ENCODE peak calls at places on chromosome 22, in nine cellular contexts. F is H4; E is aorta; O is glomerular endothelial cell; I is NCI-H187; M is activated T-cell treated with anti-CD3 and anti-CD28 coated beads, Interleukin-2, amount 50 U/mL, for 48 hours; Y is IMR-90; C is chondrocyte; A is ELF-1. P is an unnamed sample.

GRCh38 chr22:35537252-35537651 is 3.4 kb upstream of the RASD2 start:
- DNase-seq in E (no peak), Y (no peak), A (no peak), O (no peak), M (no peak), F (no peak), I (no peak), C (no peak), P (no peak)

GRCh38 chr22:36546092-36546804 is 17.3 kb upstream of the EIF3D start:
- DNase-seq in F (peak), M (peak), E (peak), Y (peak), O (no peak), A (peak), I (no peak), C (peak), P (peak)

GRCh38 chr22:40533712-40534378 is 102.7 kb downstream of the MRTFA start:
- DNase-seq in A (no peak), F (peak), M (peak), O (no peak), I (no peak), Y (peak), E (no peak), C (no peak), P (peak)

GRCh38 chr22:22519591-22519990 is 479 bp downstream of the ZNF280A start:
- DNase-seq in F (no peak), Y (no peak), E (no peak), C (no peak), I (no peak), M (no peak), A (no peak), O (no peak), P (no peak)

GRCh38 chr22:20439556-20439927 is 1.9 kb upstream of the SCARF2 start:
- DNase-seq in C (no peak), E (no peak), F (no peak), I (no peak), Y (no peak), O (no peak), M (no peak), A (no peak), P (no peak)

GRCh38 chr22:35464399-35464798 is 64.5 kb downstream of the MCM5 start:
- DNase-seq in I (no peak), F (no peak), O (no peak), A (no peak), C (no peak), M (no peak), Y (no peak), E (no peak), P (no peak)

GRCh38 chr22:31038686-31039085 is 42.4 kb upstream of the SMTN start:
- DNase-seq in Y (no peak), I (no peak), M (no peak), A (no peak), C (no peak), O (no peak), E (no peak), F (no peak), P (no peak)

GRCh38 chr22:32854351-32854804 is 52.9 kb downstream of the TIMP3 start:
- DNase-seq in F (no peak), A (no peak), C (no peak), M (no peak), O (no peak), Y (no peak), I (no peak), E (no peak), P (no peak)

GRCh38 chr22:49139492-49140151 is 688.1 kb downstream of the BRD1 start:
- DNase-seq in C (no peak), I (no peak), E (no peak), Y (no peak), A (no peak), O (no peak), M (no peak), F (no peak), P (no peak)

GRCh38 chr22:46084943-46085830 is 65.1 kb upstream of the PPARA start:
- DNase-seq in C (peak), Y (no peak), I (no peak), E (peak), M (no peak), O (no peak), F (peak), A (no peak), P (no peak)

GRCh38 chr22:19580291-19580890 is 56.2 kb upstream of the CLDN5 start:
- DNase-seq in Y (no peak), O (no peak), M (no peak), C (no peak), F (no peak), I (no peak), A (no peak), E (no peak), P (no peak)

GRCh38 chr22:48138855-48139254 is 1376.4 kb downstream of the TBC1D22A start:
- DNase-seq in A (no peak), C (no peak), F (no peak), I (no peak), M (no peak), O (no peak), E (no peak), Y (no peak), P (no peak)

GRCh38 chr22:24542641-24543040 is 12.3 kb downstream of the GUCD1 start:
- DNase-seq in E (no peak), F (no peak), M (no peak), I (no peak), O (no peak), Y (no peak), C (no peak), A (no peak), P (no peak)

GRCh38 chr22:50221410-50222300 is 20.8 kb downstream of the SELENOO start:
- DNase-seq in F (no peak), M (no peak), A (no peak), O (no peak), C (peak), Y (no peak), E (peak), I (no peak), P (no peak)

GRCh38 chr22:37486224-37486845 is at the start of gene MFNG:
- DNase-seq in I (peak), O (no peak), M (peak), F (no peak), Y (peak), E (peak), A (peak), C (no peak), P (peak)

GRCh38 chr22:48888466-48889208 is 939.0 kb downstream of the BRD1 start:
- DNase-seq in I (no peak), O (no peak), M (no peak), Y (no peak), A (no peak), E (no peak), C (peak), F (no peak), P (no peak)

GRCh38 chr22:28440517-28441366 is 238.9 kb downstream of the TTC28 start:
- DNase-seq in C (no peak), E (no peak), F (no peak), Y (peak), A (no peak), M (no peak), O (no peak), I (no peak), P (no peak)

GRCh38 chr22:37906364-37907008 is 389 bp downstream of the MICALL1 start:
- DNase-seq in A (no peak), O (no peak), I (no peak), F (no peak), C (no peak), M (peak), E (no peak), Y (no peak), P (peak)

GRCh38 chr22:37007666-37008065 is 11.6 kb downstream of the TST start:
- DNase-seq in M (no peak), I (no peak), F (no peak), O (no peak), E (no peak), Y (no peak), C (no peak), A (no peak), P (peak)

GRCh38 chr22:17411213-17411612 is 42.0 kb downstream of the CECR2 start:
- DNase-seq in A (no peak), F (no peak), I (no peak), M (no peak), O (no peak), Y (no peak), E (no peak), C (no peak), P (no peak)

GRCh38 chr22:37887610-37888378 is 18.3 kb upstream of the MICALL1 start:
- DNase-seq in I (no peak), F (no peak), C (no peak), A (peak), M (no peak), O (no peak), E (peak), Y (peak), P (peak)

GRCh38 chr22:44381761-44382454 is 69.2 kb upstream of the SHISAL1 start:
- DNase-seq in E (peak), F (no peak), M (no peak), O (no peak), Y (no peak), I (no peak), A (no peak), C (peak), P (no peak)

GRCh38 chr22:39833610-39834009 is 60.0 kb downstream of the ENTHD1 start:
- DNase-seq in I (no peak), Y (no peak), E (no peak), A (no peak), C (no peak), M (no peak), F (no peak), O (no peak), P (no peak)